ENCODE peak calls at places on chromosomes 11 and 22, in seven cellular contexts. C, Z, Y, O, S, X and G are unnamed samples.

GRCh38 chr22:41816241-41816640 is 15.8 kb downstream of the CCDC134 start:
- DNase-seq in C (no peak), S (no peak), X (no peak), Y (no peak), O (no peak), Z (no peak), G (no peak)

GRCh38 chr11:66119348-66120133 is 49.5 kb downstream of the PACS1 start:
- DNase-seq in Z (no peak), X (peak; percentile 75), Y (peak; percentile 73), S (peak; percentile 88), C (no peak), O (no peak), G (no peak)

GRCh38 chr11:71581826-71582225 is 849 bp downstream of the KRTAP5-11 start:
- DNase-seq in Z (no peak), Y (no peak), X (no peak), S (no peak), O (no peak), C (no peak), G (no peak)

GRCh38 chr11:73248526-73249185 is 23.5 kb upstream of the P2RY6 start:
- DNase-seq in X (no peak), O (peak; percentile 13), Y (no peak), S (no peak), Z (no peak), C (no peak), G (no peak)

GRCh38 chr22:39176067-39176621 is 23.7 kb upstream of the CBX7 start:
- DNase-seq in X (peak; percentile 89), Z (no peak), C (peak; percentile 70), Y (peak; percentile 91), O (no peak), S (peak; percentile 83), G (no peak)

GRCh38 chr11:44556735-44557409 is 8.6 kb upstream of the CD82 start:
- DNase-seq in S (peak; percentile 50), Z (peak; percentile 52), C (peak; percentile 79), O (peak; percentile 63), Y (peak; percentile 60), X (peak; percentile 50), G (peak; percentile 63)

GRCh38 chr22:40055143-40055926 is 60.6 kb downstream of the FAM83F start:
- DNase-seq in C (no peak), O (peak; percentile 39), Z (no peak), S (no peak), Y (no peak), X (no peak), G (no peak)

GRCh38 chr11:78893996-78894395 is 319.3 kb upstream of the NARS2 start:
- DNase-seq in O (no peak), S (no peak), Y (no peak), Z (no peak), X (no peak), C (no peak), G (no peak)

GRCh38 chr11:130866831-130867230 is 49.4 kb downstream of the SNX19 start:
- DNase-seq in Y (no peak), X (no peak), O (no peak), Z (no peak), S (no peak), C (no peak), G (no peak)

GRCh38 chr11:20962581-20962980 is 293.2 kb downstream of the NELL1 start:
- DNase-seq in C (no peak), Y (no peak), S (peak; percentile 68), X (no peak), O (no peak), Z (no peak), G (no peak)

GRCh38 chr11:86888164-86888977 is 66.8 kb downstream of the FZD4 start:
- DNase-seq in O (no peak), X (peak; percentile 95), Y (no peak), C (no peak), S (peak; percentile 33), Z (no peak), G (no peak)

GRCh38 chr22:25956801-25957200 is 212.5 kb upstream of the SEZ6L start:
- DNase-seq in S (no peak), X (no peak), Z (peak; percentile 55), Y (no peak), O (no peak), C (no peak), G (no peak)

GRCh38 chr11:9280655-9281301 is 15.6 kb upstream of the DENND5A start:
- DNase-seq in Y (no peak), X (peak; percentile 58), Z (no peak), O (peak; percentile 81), S (peak; percentile 31), C (no peak), G (peak; percentile 36)

GRCh38 chr11:68471360-68472340 is 11.1 kb downstream of the PPP6R3 start:
- DNase-seq in Y (no peak), S (peak; percentile 91), C (no peak), O (peak; percentile 64), X (peak; percentile 63), Z (no peak), G (peak; percentile 45)

GRCh38 chr22:23060612-23061400 is 9.5 kb upstream of the GNAZ start:
- DNase-seq in Z (no peak), X (no peak), S (no peak), C (no peak), Y (no peak), O (no peak), G (no peak)

GRCh38 chr11:67628710-67629385 is 889 bp downstream of the NUDT8 start:
- DNase-seq in S (no peak), C (peak; percentile 62), Y (no peak), Z (no peak), X (no peak), O (no peak), G (no peak)

GRCh38 chr11:122910775-122911174 is 28.2 kb downstream of the JHY start:
- DNase-seq in Y (no peak), S (no peak), X (peak; percentile 44), O (peak; percentile 1), Z (no peak), C (no peak), G (no peak)